ENCODE peak calls at places on chromosomes 1 and 21, in five cellular contexts. M, X, T, Q and H are unnamed samples.

GRCh38 chr1:59057211-59057694 is 239.6 kb upstream of the FGGY start:
- DNase-seq in M (peak; percentile 30), X (peak; percentile 70), T (no peak), Q (no peak), H (peak; percentile 53)

GRCh38 chr1:39268906-39269305 is 64.4 kb downstream of the MACF1 start:
- DNase-seq in M (peak; percentile 19), X (no peak), T (no peak), Q (no peak), H (no peak)

GRCh38 chr1:227748496-227749182 is 13.4 kb downstream of the SNAP47 start:
- DNase-seq in M (no peak), X (peak; percentile 72), T (no peak), Q (no peak), H (no peak)

GRCh38 chr21:27885296-27885711 is 918.4 kb upstream of the ADAMTS5 start:
- DNase-seq in M (no peak), X (no peak), T (no peak), Q (no peak), H (no peak)

GRCh38 chr21:29196021-29196663 is 65.7 kb downstream of the MAP3K7CL start:
- DNase-seq in M (no peak), X (peak; percentile 65), T (peak; percentile 7), Q (peak; percentile 55), H (no peak)

GRCh38 chr1:27148591-27148990 is 6.3 kb downstream of the SLC9A1 start:
- DNase-seq in M (no peak), X (no peak), T (no peak), Q (no peak), H (no peak)

GRCh38 chr1:31335007-31335406 is 37.9 kb downstream of the FABP3 start:
- DNase-seq in M (peak; percentile 66), X (no peak), T (no peak), Q (no peak), H (no peak)

GRCh38 chr21:46092811-46093667 is 4.9 kb upstream of the COL6A2 start:
- DNase-seq in M (no peak), X (peak; percentile 9), T (no peak), Q (no peak), H (no peak)

GRCh38 chr1:1842360-1843146 is 48.3 kb downstream of the GNB1 start:
- DNase-seq in M (peak; percentile 30), X (no peak), T (no peak), Q (no peak), H (no peak)

GRCh38 chr1:222114536-222115156 is 372.8 kb upstream of the DUSP10 start:
- DNase-seq in M (no peak), X (no peak), T (no peak), Q (no peak), H (no peak)

GRCh38 chr1:88401283-88401682 is 282.8 kb upstream of the PKN2 start:
- DNase-seq in M (no peak), X (no peak), T (no peak), Q (no peak), H (no peak)

GRCh38 chr1:165842363-165843129 is 15.1 kb downstream of the UCK2 start:
- DNase-seq in M (no peak), X (no peak), T (no peak), Q (no peak), H (no peak)

GRCh38 chr1:221045842-221046831 is 166.9 kb downstream of the HLX start:
- DNase-seq in M (no peak), X (no peak), T (no peak), Q (no peak), H (no peak)

GRCh38 chr1:10122926-10123325 is 87.4 kb upstream of the KIF1B start:
- DNase-seq in M (no peak), X (no peak), T (no peak), Q (no peak), H (no peak)

GRCh38 chr1:9551984-9552383 is 12.7 kb downstream of the SLC25A33 start:
- DNase-seq in M (no peak), X (no peak), T (no peak), Q (no peak), H (no peak)

GRCh38 chr21:41923641-41924342 is 30.0 kb downstream of the C2CD2 start:
- DNase-seq in M (no peak), X (no peak), T (no peak), Q (no peak), H (no peak)

GRCh38 chr1:212540031-212540430 is 68.5 kb upstream of the ATF3 start:
- DNase-seq in M (no peak), X (no peak), T (no peak), Q (no peak), H (no peak)

GRCh38 chr1:246300653-246301549 is 206.2 kb downstream of the SMYD3 start:
- DNase-seq in M (no peak), X (peak; percentile 11), T (no peak), Q (no peak), H (no peak)

GRCh38 chr1:23897083-23897482 is 16.1 kb downstream of the CNR2 start:
- DNase-seq in M (no peak), X (no peak), T (no peak), Q (no peak), H (no peak)

GRCh38 chr1:58779837-58780585 is 3.8 kb downstream of the JUN start:
- DNase-seq in M (peak; percentile 94), X (peak; percentile 65), T (no peak), Q (no peak), H (no peak)

GRCh38 chr1:169590932-169591331 is 4.7 kb upstream of the F5 start:
- DNase-seq in M (no peak), X (no peak), T (no peak), Q (no peak), H (no peak)

GRCh38 chr1:77265180-77265579 is 16.6 kb upstream of the AK5 start:
- DNase-seq in M (no peak), X (no peak), T (no peak), Q (no peak), H (no peak)

GRCh38 chr1:96515430-96515829 is 206.2 kb upstream of the PTBP2 start:
- DNase-seq in M (no peak), X (no peak), T (no peak), Q (no peak), H (no peak)

GRCh38 chr21:36207577-36208320 is 51.1 kb downstream of the DOP1B start:
- DNase-seq in M (no peak), X (no peak), T (no peak), Q (no peak), H (no peak)

GRCh38 chr1:206905295-206906164 is 8.3 kb downstream of the IL24 start:
- DNase-seq in M (no peak), X (no peak), T (no peak), Q (no peak), H (no peak)

GRCh38 chr1:175080030-175080429 is 12.4 kb downstream of the TNN start:
- DNase-seq in M (no peak), X (no peak), T (no peak), Q (no peak), H (no peak)

GRCh38 chr1:241591317-241591716 is 48.9 kb downstream of the CHML start:
- DNase-seq in M (no peak), X (no peak), T (no peak), Q (no peak), H (no peak)

GRCh38 chr1:181430015-181430657 is 53.2 kb upstream of the CACNA1E start:
- DNase-seq in M (no peak), X (no peak), T (no peak), Q (no peak), H (no peak)

GRCh38 chr1:202161151-202162048 is 998 bp upstream of the PTPN7 start:
- DNase-seq in M (no peak), X (no peak), T (no peak), Q (no peak), H (no peak)

GRCh38 chr1:151013518-151013917 is 5.3 kb downstream of the PRUNE1 start:
- DNase-seq in M (no peak), X (peak; percentile 36), T (no peak), Q (no peak), H (no peak)